ENCODE peak calls at places on chromosomes 1 and 21, in seven cellular contexts. One of them, this sample, is unnamed.

GRCh38 chr1:197577580-197577979 is 197.7 kb downstream of the DENND1B start:
- DNase-seq in stimulated activated CD8-positive, alpha-beta memory T cell treated with anti-CD3 and anti-CD28 coated beads, Interleukin-4, amount 100 ng/mL, for 4 hours: no peak
- DNase-seq in memory B cell: no peak
- DNase-seq in endothelial cell: no peak
- DNase-seq in cardiac fibroblast: no peak
- DNase-seq in body of pancreas: no peak
- DNase-seq in occipital lobe: no peak
- DNase-seq in this sample: no peak

GRCh38 chr1:33334081-33334552 is 13.2 kb upstream of the A3GALT2 start:
- DNase-seq in stimulated activated CD8-positive, alpha-beta memory T cell treated with anti-CD3 and anti-CD28 coated beads, Interleukin-4, amount 100 ng/mL, for 4 hours: no peak
- DNase-seq in memory B cell: no peak
- DNase-seq in endothelial cell: no peak
- DNase-seq in cardiac fibroblast: peak
- DNase-seq in body of pancreas: peak
- DNase-seq in occipital lobe: no peak
- DNase-seq in this sample: no peak

GRCh38 chr21:34126691-34127090 is 53.3 kb downstream of the MRPS6 start:
- DNase-seq in stimulated activated CD8-positive, alpha-beta memory T cell treated with anti-CD3 and anti-CD28 coated beads, Interleukin-4, amount 100 ng/mL, for 4 hours: no peak
- DNase-seq in memory B cell: no peak
- DNase-seq in endothelial cell: no peak
- DNase-seq in cardiac fibroblast: no peak
- DNase-seq in body of pancreas: no peak
- DNase-seq in occipital lobe: no peak
- DNase-seq in this sample: no peak

GRCh38 chr1:165352109-165352441 is 4.4 kb downstream of the LMX1A start:
- DNase-seq in stimulated activated CD8-positive, alpha-beta memory T cell treated with anti-CD3 and anti-CD28 coated beads, Interleukin-4, amount 100 ng/mL, for 4 hours: no peak
- DNase-seq in memory B cell: no peak
- DNase-seq in endothelial cell: no peak
- DNase-seq in cardiac fibroblast: no peak
- DNase-seq in body of pancreas: no peak
- DNase-seq in occipital lobe: no peak
- DNase-seq in this sample: no peak

GRCh38 chr21:20971296-20971921 is 26.8 kb upstream of the NCAM2 start:
- DNase-seq in stimulated activated CD8-positive, alpha-beta memory T cell treated with anti-CD3 and anti-CD28 coated beads, Interleukin-4, amount 100 ng/mL, for 4 hours: no peak
- DNase-seq in memory B cell: no peak
- DNase-seq in endothelial cell: peak
- DNase-seq in cardiac fibroblast: peak
- DNase-seq in body of pancreas: peak
- DNase-seq in occipital lobe: no peak
- DNase-seq in this sample: no peak

GRCh38 chr1:165408518-165408917 is 36.4 kb downstream of the RXRG start:
- DNase-seq in stimulated activated CD8-positive, alpha-beta memory T cell treated with anti-CD3 and anti-CD28 coated beads, Interleukin-4, amount 100 ng/mL, for 4 hours: no peak
- DNase-seq in memory B cell: no peak
- DNase-seq in endothelial cell: peak
- DNase-seq in cardiac fibroblast: peak
- DNase-seq in body of pancreas: peak
- DNase-seq in occipital lobe: no peak
- DNase-seq in this sample: no peak

GRCh38 chr1:58581641-58582040 is 4.6 kb upstream of the TACSTD2 start:
- DNase-seq in stimulated activated CD8-positive, alpha-beta memory T cell treated with anti-CD3 and anti-CD28 coated beads, Interleukin-4, amount 100 ng/mL, for 4 hours: no peak
- DNase-seq in memory B cell: no peak
- DNase-seq in endothelial cell: no peak
- DNase-seq in cardiac fibroblast: no peak
- DNase-seq in body of pancreas: no peak
- DNase-seq in occipital lobe: no peak
- DNase-seq in this sample: no peak

GRCh38 chr1:177311111-177311510 is 140.4 kb downstream of the BRINP2 start:
- DNase-seq in stimulated activated CD8-positive, alpha-beta memory T cell treated with anti-CD3 and anti-CD28 coated beads, Interleukin-4, amount 100 ng/mL, for 4 hours: no peak
- DNase-seq in memory B cell: no peak
- DNase-seq in endothelial cell: no peak
- DNase-seq in cardiac fibroblast: no peak
- DNase-seq in body of pancreas: no peak
- DNase-seq in occipital lobe: no peak
- DNase-seq in this sample: no peak

GRCh38 chr1:41365772-41366427 is 4.7 kb downstream of the FOXO6 start:
- DNase-seq in stimulated activated CD8-positive, alpha-beta memory T cell treated with anti-CD3 and anti-CD28 coated beads, Interleukin-4, amount 100 ng/mL, for 4 hours: no peak
- DNase-seq in memory B cell: no peak
- DNase-seq in endothelial cell: no peak
- DNase-seq in cardiac fibroblast: no peak
- DNase-seq in body of pancreas: peak
- DNase-seq in occipital lobe: no peak
- DNase-seq in this sample: no peak

GRCh38 chr1:172154571-172154970 is 265.9 kb upstream of the C1orf105 start:
- DNase-seq in stimulated activated CD8-positive, alpha-beta memory T cell treated with anti-CD3 and anti-CD28 coated beads, Interleukin-4, amount 100 ng/mL, for 4 hours: no peak
- DNase-seq in memory B cell: no peak
- DNase-seq in endothelial cell: no peak
- DNase-seq in cardiac fibroblast: peak
- DNase-seq in body of pancreas: no peak
- DNase-seq in occipital lobe: no peak
- DNase-seq in this sample: no peak

GRCh38 chr1:54944610-54945392 is 35.6 kb upstream of the TMEM61 start:
- DNase-seq in stimulated activated CD8-positive, alpha-beta memory T cell treated with anti-CD3 and anti-CD28 coated beads, Interleukin-4, amount 100 ng/mL, for 4 hours: no peak
- DNase-seq in memory B cell: peak
- DNase-seq in endothelial cell: peak
- DNase-seq in cardiac fibroblast: peak
- DNase-seq in body of pancreas: peak
- DNase-seq in occipital lobe: peak
- DNase-seq in this sample: peak

GRCh38 chr21:41817877-41818855 is 51.3 kb upstream of the RIPK4 start:
- DNase-seq in stimulated activated CD8-positive, alpha-beta memory T cell treated with anti-CD3 and anti-CD28 coated beads, Interleukin-4, amount 100 ng/mL, for 4 hours: no peak
- DNase-seq in memory B cell: no peak
- DNase-seq in endothelial cell: no peak
- DNase-seq in cardiac fibroblast: no peak
- DNase-seq in body of pancreas: no peak
- DNase-seq in occipital lobe: no peak
- DNase-seq in this sample: no peak

GRCh38 chr21:46607605-46608004 is 2.7 kb upstream of the S100B start:
- DNase-seq in stimulated activated CD8-positive, alpha-beta memory T cell treated with anti-CD3 and anti-CD28 coated beads, Interleukin-4, amount 100 ng/mL, for 4 hours: no peak
- DNase-seq in memory B cell: no peak
- DNase-seq in endothelial cell: no peak
- DNase-seq in cardiac fibroblast: no peak
- DNase-seq in body of pancreas: no peak
- DNase-seq in occipital lobe: no peak
- DNase-seq in this sample: no peak

GRCh38 chr1:119635801-119636390 is 12.2 kb downstream of the ZNF697 start:
- DNase-seq in stimulated activated CD8-positive, alpha-beta memory T cell treated with anti-CD3 and anti-CD28 coated beads, Interleukin-4, amount 100 ng/mL, for 4 hours: no peak
- DNase-seq in memory B cell: no peak
- DNase-seq in endothelial cell: no peak
- DNase-seq in cardiac fibroblast: peak
- DNase-seq in body of pancreas: no peak
- DNase-seq in occipital lobe: no peak
- DNase-seq in this sample: no peak

GRCh38 chr1:173408886-173409285 is 68.2 kb upstream of the PRDX6 start:
- DNase-seq in stimulated activated CD8-positive, alpha-beta memory T cell treated with anti-CD3 and anti-CD28 coated beads, Interleukin-4, amount 100 ng/mL, for 4 hours: no peak
- DNase-seq in memory B cell: no peak
- DNase-seq in endothelial cell: no peak
- DNase-seq in cardiac fibroblast: no peak
- DNase-seq in body of pancreas: no peak
- DNase-seq in occipital lobe: no peak
- DNase-seq in this sample: no peak

GRCh38 chr1:15436881-15437449 is 1.3 kb upstream of the CTRC start:
- DNase-seq in stimulated activated CD8-positive, alpha-beta memory T cell treated with anti-CD3 and anti-CD28 coated beads, Interleukin-4, amount 100 ng/mL, for 4 hours: no peak
- DNase-seq in memory B cell: no peak
- DNase-seq in endothelial cell: no peak
- DNase-seq in cardiac fibroblast: no peak
- DNase-seq in body of pancreas: no peak
- DNase-seq in occipital lobe: no peak
- DNase-seq in this sample: no peak

GRCh38 chr21:18249542-18250152 is 5.0 kb downstream of the CHODL start:
- DNase-seq in stimulated activated CD8-positive, alpha-beta memory T cell treated with anti-CD3 and anti-CD28 coated beads, Interleukin-4, amount 100 ng/mL, for 4 hours: no peak
- DNase-seq in memory B cell: no peak
- DNase-seq in endothelial cell: no peak
- DNase-seq in cardiac fibroblast: no peak
- DNase-seq in body of pancreas: no peak
- DNase-seq in occipital lobe: no peak
- DNase-seq in this sample: no peak

GRCh38 chr1:169494343-169494742 is 8.6 kb upstream of the SLC19A2 start:
- DNase-seq in stimulated activated CD8-positive, alpha-beta memory T cell treated with anti-CD3 and anti-CD28 coated beads, Interleukin-4, amount 100 ng/mL, for 4 hours: no peak
- DNase-seq in memory B cell: no peak
- DNase-seq in endothelial cell: no peak
- DNase-seq in cardiac fibroblast: no peak
- DNase-seq in body of pancreas: no peak
- DNase-seq in occipital lobe: no peak
- DNase-seq in this sample: no peak

GRCh38 chr1:44406761-44407429 is 1.8 kb downstream of the RNF220 start:
- DNase-seq in stimulated activated CD8-positive, alpha-beta memory T cell treated with anti-CD3 and anti-CD28 coated beads, Interleukin-4, amount 100 ng/mL, for 4 hours: no peak
- DNase-seq in memory B cell: peak
- DNase-seq in endothelial cell: peak
- DNase-seq in cardiac fibroblast: no peak
- DNase-seq in body of pancreas: no peak
- DNase-seq in occipital lobe: no peak
- DNase-seq in this sample: peak

GRCh38 chr1:29237906-29238600 is 1.7 kb downstream of the PTPRU start:
- DNase-seq in stimulated activated CD8-positive, alpha-beta memory T cell treated with anti-CD3 and anti-CD28 coated beads, Interleukin-4, amount 100 ng/mL, for 4 hours: no peak
- DNase-seq in memory B cell: peak
- DNase-seq in endothelial cell: peak
- DNase-seq in cardiac fibroblast: peak
- DNase-seq in body of pancreas: peak
- DNase-seq in occipital lobe: no peak
- DNase-seq in this sample: peak

GRCh38 chr1:226425431-226426031 is 17.6 kb upstream of the PARP1 start:
- DNase-seq in stimulated activated CD8-positive, alpha-beta memory T cell treated with anti-CD3 and anti-CD28 coated beads, Interleukin-4, amount 100 ng/mL, for 4 hours: no peak
- DNase-seq in memory B cell: no peak
- DNase-seq in endothelial cell: no peak
- DNase-seq in cardiac fibroblast: no peak
- DNase-seq in body of pancreas: no peak
- DNase-seq in occipital lobe: no peak
- DNase-seq in this sample: no peak

GRCh38 chr1:6500446-6501406 is 9.3 kb upstream of the PLEKHG5 start:
- DNase-seq in stimulated activated CD8-positive, alpha-beta memory T cell treated with anti-CD3 and anti-CD28 coated beads, Interleukin-4, amount 100 ng/mL, for 4 hours: no peak
- DNase-seq in memory B cell: no peak
- DNase-seq in endothelial cell: no peak
- DNase-seq in cardiac fibroblast: peak
- DNase-seq in body of pancreas: no peak
- DNase-seq in occipital lobe: no peak
- DNase-seq in this sample: peak

GRCh38 chr1:39540504-39541031 is 36.0 kb downstream of the PABPC4 start:
- DNase-seq in stimulated activated CD8-positive, alpha-beta memory T cell treated with anti-CD3 and anti-CD28 coated beads, Interleukin-4, amount 100 ng/mL, for 4 hours: no peak
- DNase-seq in memory B cell: no peak
- DNase-seq in endothelial cell: no peak
- DNase-seq in cardiac fibroblast: peak
- DNase-seq in body of pancreas: peak
- DNase-seq in occipital lobe: peak
- DNase-seq in this sample: no peak

GRCh38 chr1:91640877-91641526 is 140.4 kb downstream of the CDC7 start:
- DNase-seq in stimulated activated CD8-positive, alpha-beta memory T cell treated with anti-CD3 and anti-CD28 coated beads, Interleukin-4, amount 100 ng/mL, for 4 hours: no peak
- DNase-seq in memory B cell: no peak
- DNase-seq in endothelial cell: no peak
- DNase-seq in cardiac fibroblast: no peak
- DNase-seq in body of pancreas: no peak
- DNase-seq in occipital lobe: no peak
- DNase-seq in this sample: no peak

GRCh38 chr1:1402081-1402900 is 3.2 kb upstream of the CCNL2 start:
- DNase-seq in stimulated activated CD8-positive, alpha-beta memory T cell treated with anti-CD3 and anti-CD28 coated beads, Interleukin-4, amount 100 ng/mL, for 4 hours: no peak
- DNase-seq in memory B cell: no peak
- DNase-seq in endothelial cell: peak
- DNase-seq in cardiac fibroblast: peak
- DNase-seq in body of pancreas: peak
- DNase-seq in occipital lobe: no peak
- DNase-seq in this sample: peak

GRCh38 chr1:37858931-37859506 is 373 bp downstream of the MTF1 start:
- DNase-seq in stimulated activated CD8-positive, alpha-beta memory T cell treated with anti-CD3 and anti-CD28 coated beads, Interleukin-4, amount 100 ng/mL, for 4 hours: no peak
- DNase-seq in memory B cell: no peak
- DNase-seq in endothelial cell: no peak
- DNase-seq in cardiac fibroblast: peak
- DNase-seq in body of pancreas: no peak
- DNase-seq in occipital lobe: no peak
- DNase-seq in this sample: no peak

GRCh38 chr1:114278911-114279310 is 125.2 kb upstream of the SYT6 start:
- DNase-seq in stimulated activated CD8-positive, alpha-beta memory T cell treated with anti-CD3 and anti-CD28 coated beads, Interleukin-4, amount 100 ng/mL, for 4 hours: no peak
- DNase-seq in memory B cell: no peak
- DNase-seq in endothelial cell: no peak
- DNase-seq in cardiac fibroblast: no peak
- DNase-seq in body of pancreas: no peak
- DNase-seq in occipital lobe: no peak
- DNase-seq in this sample: no peak

GRCh38 chr1:21289700-21290545 is at the start of gene ECE1:
- DNase-seq in stimulated activated CD8-positive, alpha-beta memory T cell treated with anti-CD3 and anti-CD28 coated beads, Interleukin-4, amount 100 ng/mL, for 4 hours: peak
- DNase-seq in memory B cell: peak
- DNase-seq in endothelial cell: peak
- DNase-seq in cardiac fibroblast: no peak
- DNase-seq in body of pancreas: peak
- DNase-seq in occipital lobe: no peak
- DNase-seq in this sample: peak

GRCh38 chr1:226772456-226773139 is 33.5 kb upstream of the ITPKB start:
- DNase-seq in stimulated activated CD8-positive, alpha-beta memory T cell treated with anti-CD3 and anti-CD28 coated beads, Interleukin-4, amount 100 ng/mL, for 4 hours: no peak
- DNase-seq in memory B cell: no peak
- DNase-seq in endothelial cell: no peak
- DNase-seq in cardiac fibroblast: no peak
- DNase-seq in body of pancreas: no peak
- DNase-seq in occipital lobe: no peak
- DNase-seq in this sample: no peak

GRCh38 chr1:36883315-36883949 is 150.9 kb downstream of the GRIK3 start:
- DNase-seq in stimulated activated CD8-positive, alpha-beta memory T cell treated with anti-CD3 and anti-CD28 coated beads, Interleukin-4, amount 100 ng/mL, for 4 hours: no peak
- DNase-seq in memory B cell: no peak
- DNase-seq in endothelial cell: no peak
- DNase-seq in cardiac fibroblast: no peak
- DNase-seq in body of pancreas: no peak
- DNase-seq in occipital lobe: no peak
- DNase-seq in this sample: peak

GRCh38 chr21:27060190-27060589 is 93.3 kb upstream of the ADAMTS5 start:
- DNase-seq in stimulated activated CD8-positive, alpha-beta memory T cell treated with anti-CD3 and anti-CD28 coated beads, Interleukin-4, amount 100 ng/mL, for 4 hours: no peak
- DNase-seq in memory B cell: no peak
- DNase-seq in endothelial cell: no peak
- DNase-seq in cardiac fibroblast: peak
- DNase-seq in body of pancreas: no peak
- DNase-seq in occipital lobe: no peak
- DNase-seq in this sample: no peak

GRCh38 chr1:38712046-38712445 is 147.5 kb downstream of the RRAGC start:
- DNase-seq in stimulated activated CD8-positive, alpha-beta memory T cell treated with anti-CD3 and anti-CD28 coated beads, Interleukin-4, amount 100 ng/mL, for 4 hours: no peak
- DNase-seq in memory B cell: no peak
- DNase-seq in endothelial cell: no peak
- DNase-seq in cardiac fibroblast: no peak
- DNase-seq in body of pancreas: no peak
- DNase-seq in occipital lobe: no peak
- DNase-seq in this sample: no peak

GRCh38 chr1:38740543-38740942 is 119.0 kb downstream of the RRAGC start:
- DNase-seq in stimulated activated CD8-positive, alpha-beta memory T cell treated with anti-CD3 and anti-CD28 coated beads, Interleukin-4, amount 100 ng/mL, for 4 hours: no peak
- DNase-seq in memory B cell: no peak
- DNase-seq in endothelial cell: no peak
- DNase-seq in cardiac fibroblast: no peak
- DNase-seq in body of pancreas: no peak
- DNase-seq in occipital lobe: no peak
- DNase-seq in this sample: no peak

GRCh38 chr1:12610305-12610935 is 7.6 kb downstream of the DHRS3 start:
- DNase-seq in stimulated activated CD8-positive, alpha-beta memory T cell treated with anti-CD3 and anti-CD28 coated beads, Interleukin-4, amount 100 ng/mL, for 4 hours: no peak
- DNase-seq in memory B cell: no peak
- DNase-seq in endothelial cell: no peak
- DNase-seq in cardiac fibroblast: no peak
- DNase-seq in body of pancreas: no peak
- DNase-seq in occipital lobe: no peak
- DNase-seq in this sample: no peak

GRCh38 chr1:230694464-230694863 is 19.5 kb downstream of the AGT start:
- DNase-seq in stimulated activated CD8-positive, alpha-beta memory T cell treated with anti-CD3 and anti-CD28 coated beads, Interleukin-4, amount 100 ng/mL, for 4 hours: no peak
- DNase-seq in memory B cell: no peak
- DNase-seq in endothelial cell: no peak
- DNase-seq in cardiac fibroblast: no peak
- DNase-seq in body of pancreas: no peak
- DNase-seq in occipital lobe: no peak
- DNase-seq in this sample: no peak

GRCh38 chr1:87961992-87962391 is 633.3 kb downstream of the LMO4 start:
- DNase-seq in stimulated activated CD8-positive, alpha-beta memory T cell treated with anti-CD3 and anti-CD28 coated beads, Interleukin-4, amount 100 ng/mL, for 4 hours: no peak
- DNase-seq in memory B cell: no peak
- DNase-seq in endothelial cell: no peak
- DNase-seq in cardiac fibroblast: peak
- DNase-seq in body of pancreas: no peak
- DNase-seq in occipital lobe: no peak
- DNase-seq in this sample: no peak

GRCh38 chr1:82534996-82535395 is 734.3 kb downstream of the ADGRL2 start:
- DNase-seq in stimulated activated CD8-positive, alpha-beta memory T cell treated with anti-CD3 and anti-CD28 coated beads, Interleukin-4, amount 100 ng/mL, for 4 hours: no peak
- DNase-seq in memory B cell: no peak
- DNase-seq in endothelial cell: no peak
- DNase-seq in cardiac fibroblast: no peak
- DNase-seq in body of pancreas: no peak
- DNase-seq in occipital lobe: no peak
- DNase-seq in this sample: no peak

GRCh38 chr1:164337885-164338284 is 221.1 kb upstream of the PBX1 start:
- DNase-seq in stimulated activated CD8-positive, alpha-beta memory T cell treated with anti-CD3 and anti-CD28 coated beads, Interleukin-4, amount 100 ng/mL, for 4 hours: no peak
- DNase-seq in memory B cell: no peak
- DNase-seq in endothelial cell: no peak
- DNase-seq in cardiac fibroblast: no peak
- DNase-seq in body of pancreas: no peak
- DNase-seq in occipital lobe: no peak
- DNase-seq in this sample: no peak

This sample was measured in ecto neural progenitor cell.